ENCODE peak calls at places on chromosomes 3 and 15, in nine cellular contexts. M is MM.1S, H is GM23248, X is fibroblast of lung, D is neural progenitor cell, P is GM12878, V is PC-9, K is PC-3, L is HepG2. U is an unnamed sample.

GRCh38 chr3:161630791-161631190 is 134.2 kb downstream of the OTOL1 start:
- DNase-seq in K (peak; percentile 38), L (no peak), V (no peak), P (no peak), M (no peak), X (no peak), H (peak; percentile 14), D (peak; percentile 22), U (no peak)

GRCh38 chr3:180563411-180563810 is 38.6 kb upstream of the TTC14 start:
- DNase-seq in V (no peak), X (no peak), M (no peak), P (no peak), H (no peak), K (no peak), D (no peak), L (no peak), U (no peak)

GRCh38 chr3:186380622-186381380 is 18.8 kb upstream of the DGKG start:
- DNase-seq in P (no peak), K (peak; percentile 43), L (no peak), X (peak; percentile 34), H (peak; percentile 41), V (no peak), D (no peak), M (no peak), U (peak; percentile 53)

GRCh38 chr15:57376695-57377477 is 581 bp downstream of the CGNL1 start:
- DNase-seq in M (no peak), P (no peak), X (no peak), K (no peak), D (peak; percentile 71), H (peak; percentile 39), L (peak; percentile 66), V (no peak), U (peak; percentile 26)

GRCh38 chr15:68365140-68365745 is 66.7 kb downstream of the ITGA11 start:
- DNase-seq in X (no peak), D (no peak), H (no peak), V (no peak), K (no peak), L (no peak), P (no peak), M (no peak), U (no peak)

GRCh38 chr3:131242201-131242600 is 139.4 kb upstream of the NUDT16 start:
- DNase-seq in V (no peak), H (peak; percentile 23), K (no peak), P (no peak), D (no peak), M (no peak), X (no peak), L (no peak), U (no peak)

GRCh38 chr3:133662256-133662773 is 574 bp upstream of the TOPBP1 start:
- DNase-seq in L (peak; percentile 71), X (peak; percentile 17), H (peak; percentile 59), V (no peak), M (peak; percentile 60), P (no peak), D (peak; percentile 15), K (peak; percentile 23), U (peak; percentile 60)

GRCh38 chr3:138646527-138646926 is 38.0 kb downstream of the FAIM start:
- DNase-seq in L (no peak), D (no peak), X (no peak), V (no peak), M (no peak), K (no peak), P (no peak), H (no peak), U (no peak)

GRCh38 chr3:31226331-31226730 is 306.4 kb upstream of the STT3B start:
- DNase-seq in M (no peak), K (no peak), L (no peak), V (no peak), H (no peak), P (no peak), D (no peak), X (no peak), U (no peak)

GRCh38 chr3:115100172-115100571 is 46.9 kb downstream of the ZBTB20 start:
- DNase-seq in K (peak; percentile 22), H (peak; percentile 51), D (peak; percentile 1), M (no peak), L (peak; percentile 6), V (no peak), X (peak; percentile 83), P (peak; percentile 9), U (peak; percentile 62)

GRCh38 chr15:48096813-48097212 is 24.0 kb upstream of the SLC24A5 start:
- DNase-seq in H (peak; percentile 87), X (peak; percentile 73), D (no peak), P (no peak), V (no peak), M (no peak), K (peak; percentile 54), L (no peak), U (peak; percentile 80)

GRCh38 chr3:15523660-15524417 is 2.3 kb upstream of the COLQ start:
- DNase-seq in X (no peak), D (no peak), P (no peak), V (no peak), H (peak; percentile 10), K (no peak), L (no peak), M (no peak), U (no peak)

GRCh38 chr3:100087203-100087602 is 27.1 kb downstream of the FILIP1L start:
- DNase-seq in V (no peak), L (no peak), P (peak; percentile 68), K (peak; percentile 83), H (peak; percentile 77), X (no peak), D (no peak), M (peak; percentile 70), U (peak; percentile 87)

GRCh38 chr3:89699771-89700170 is 592.4 kb downstream of the EPHA3 start:
- DNase-seq in D (no peak), L (no peak), K (no peak), X (no peak), P (no peak), M (no peak), V (no peak), H (no peak), U (no peak)

GRCh38 chr3:159763466-159764210 is 225.0 kb upstream of the IL12A start:
- DNase-seq in H (peak; percentile 94), D (peak; percentile 89), K (peak; percentile 91), P (no peak), V (peak; percentile 75), L (no peak), X (peak; percentile 79), M (peak; percentile 83), U (peak; percentile 93)

GRCh38 chr3:117809157-117810081 is 1099.8 kb downstream of the TUSC7 start:
- DNase-seq in D (no peak), K (no peak), H (no peak), L (no peak), M (no peak), P (no peak), X (no peak), V (no peak), U (no peak)
- H2AFZ ChIP-seq in D (no peak overlapping the region), K (no peak overlapping the region), H (no peak overlapping the region), L (no peak overlapping the region), M (no peak overlapping the region), P (no peak overlapping the region), X (no peak overlapping the region), V (no peak overlapping the region), U (no peak overlapping the region)

GRCh38 chr3:72567976-72568560 is 280.2 kb downstream of the SHQ1 start:
- DNase-seq in D (peak; percentile 28), X (no peak), K (no peak), P (no peak), L (no peak), H (no peak), M (no peak), V (no peak), U (no peak)
- TF ChIP-seq EZH2 in D (no peak), X (no peak), K (no peak), P (no peak), L (no peak), H (no peak), M (no peak), V (no peak), U (no peak)

GRCh38 chr3:167854846-167855245 is 119.3 kb downstream of the SERPINI1 start:
- DNase-seq in X (peak; percentile 66), K (no peak), D (no peak), M (no peak), P (no peak), H (no peak), L (no peak), V (no peak), U (no peak)

GRCh38 chr3:167855306-167855705 is 119.8 kb downstream of the SERPINI1 start:
- DNase-seq in M (no peak), V (no peak), K (peak; percentile 47), D (no peak), H (no peak), P (no peak), L (no peak), X (no peak), U (no peak)

GRCh38 chr3:167852216-167852615 is 116.7 kb downstream of the SERPINI1 start:
- DNase-seq in V (no peak), H (peak; percentile 31), L (no peak), D (no peak), M (no peak), P (no peak), K (peak; percentile 75), X (peak; percentile 82), U (no peak)

GRCh38 chr3:167851749-167852148 is 116.2 kb downstream of the SERPINI1 start:
- DNase-seq in K (no peak), V (no peak), P (no peak), L (no peak), H (no peak), X (no peak), D (no peak), M (no peak), U (no peak)

GRCh38 chr3:167851171-167851570 is 115.7 kb downstream of the SERPINI1 start:
- DNase-seq in D (no peak), L (no peak), H (no peak), M (no peak), V (no peak), K (peak; percentile 89), P (no peak), X (peak; percentile 44), U (no peak)
- H3K27ac ChIP-seq in D (no peak overlapping the region), L (no peak overlapping the region), H (no peak overlapping the region), M (no peak overlapping the region), V (no peak overlapping the region), K (peak overlapping the region; percentile 94), P (no peak overlapping the region), X (no peak overlapping the region), U (no peak overlapping the region)

GRCh38 chr3:54243262-54243931 is 121.0 kb downstream of the CACNA2D3 start:
- DNase-seq in P (no peak), D (no peak), X (peak; percentile 33), L (peak; percentile 17), V (no peak), H (peak; percentile 25), M (peak; percentile 82), K (peak; percentile 34), U (no peak)
- H2AFZ ChIP-seq in P (peak overlapping the region; percentile 24), D (peak overlapping the region; percentile 63), X (peak overlapping the region; percentile 46), L (peak overlapping the region; percentile 78), V (no peak overlapping the region), H (peak overlapping the region; percentile 62), M (peak overlapping the region; percentile 92), K (peak overlapping the region; percentile 94), U (no peak overlapping the region)

GRCh38 chr15:59996498-59997041 is 7.5 kb upstream of the FOXB1 start:
- DNase-seq in V (no peak), M (peak; percentile 36), P (no peak), K (no peak), H (no peak), X (no peak), L (peak; percentile 14), D (no peak), U (no peak)
- TF ChIP-seq EZH2 in V (no peak), M (no peak), P (no peak), K (no peak), H (no peak), X (no peak), L (peak; percentile 83), D (peak; percentile 49), U (peak; percentile 40)

U was measured in mammary epithelial cell.